ENCODE peak calls at places on chromosomes 12 and 14, in six cellular contexts. G is pancreas; Y is CD8-positive, alpha-beta memory T cell; A is NCI-H2081; F is stimulated activated CD8-positive, alpha-beta memory T cell treated with anti-CD3 and anti-CD28 coated beads, Interleukin-15, amount 100 ng/mL, for 24 hours; Z is hypothalamus. X is an unnamed sample.

GRCh38 chr14:20143911-20144310 is 5.3 kb downstream of the OR4N5 start:
- DNase-seq in G (no peak), Y (no peak), A (no peak), F (no peak), Z (no peak), X (no peak)

GRCh38 chr12:70584332-70584731 is 52.9 kb downstream of the PTPRB start:
- DNase-seq in G (no peak), Y (no peak), A (no peak), F (no peak), Z (no peak), X (no peak)

GRCh38 chr12:127150479-127150878 is 1116.5 kb upstream of the TMEM132C start:
- DNase-seq in G (no peak), Y (no peak), A (no peak), F (no peak), Z (no peak), X (no peak)

GRCh38 chr12:54262403-54262925 is 17.5 kb downstream of the CBX5 start:
- DNase-seq in G (no peak), Y (no peak), A (no peak), F (no peak), Z (no peak), X (no peak)

GRCh38 chr14:103296007-103296406 is 38.0 kb upstream of the EIF5 start:
- DNase-seq in G (no peak), Y (no peak), A (no peak), F (no peak), Z (no peak), X (no peak)

GRCh38 chr14:85479306-85479705 is 50.6 kb upstream of the FLRT2 start:
- DNase-seq in G (no peak), Y (no peak), A (no peak), F (no peak), Z (no peak), X (no peak)

GRCh38 chr12:53530920-53531319 is 23.6 kb upstream of the NPFF start:
- DNase-seq in G (no peak), Y (no peak), A (no peak), F (no peak), Z (no peak), X (no peak)

GRCh38 chr12:12476836-12477531 is 85.7 kb downstream of the DUSP16 start:
- DNase-seq in G (no peak), Y (no peak), A (no peak), F (no peak), Z (peak), X (no peak)

GRCh38 chr14:102063808-102064429 is 22.9 kb downstream of the HSP90AA1 start:
- DNase-seq in G (no peak), Y (no peak), A (no peak), F (no peak), Z (no peak), X (no peak)

GRCh38 chr12:39752482-39753147 is 133.0 kb upstream of the ABCD2 start:
- DNase-seq in G (no peak), Y (no peak), A (no peak), F (no peak), Z (no peak), X (no peak)

GRCh38 chr12:122965851-122966742 is at the start of gene ABCB9:
- DNase-seq in G (peak), Y (peak), A (peak), F (peak), Z (peak), X (peak)

GRCh38 chr12:33634544-33634943 is 194.9 kb upstream of the SYT10 start:
- DNase-seq in G (no peak), Y (no peak), A (no peak), F (no peak), Z (no peak), X (no peak)

GRCh38 chr14:52473557-52473956 is 78.7 kb downstream of the TXNDC16 start:
- DNase-seq in G (no peak), Y (no peak), A (peak), F (no peak), Z (no peak), X (no peak)

GRCh38 chr12:98325003-98325402 is 190.4 kb upstream of the TMPO start:
- DNase-seq in G (peak), Y (no peak), A (no peak), F (no peak), Z (no peak), X (no peak)

GRCh38 chr12:48286665-48287064 is 64.1 kb downstream of the ZNF641 start:
- DNase-seq in G (no peak), Y (no peak), A (no peak), F (no peak), Z (no peak), X (no peak)

GRCh38 chr14:59330455-59330854 is 134.7 kb downstream of the GPR135 start:
- DNase-seq in G (no peak), Y (no peak), A (no peak), F (no peak), Z (no peak), X (no peak)

GRCh38 chr14:96585672-96586013 is 83.5 kb downstream of the PAPOLA start:
- DNase-seq in G (no peak), Y (no peak), A (no peak), F (no peak), Z (no peak), X (no peak)

GRCh38 chr14:102389261-102389660 is 26.5 kb downstream of the TECPR2 start:
- DNase-seq in G (no peak), Y (no peak), A (no peak), F (no peak), Z (no peak), X (no peak)

GRCh38 chr14:50943261-50943942 is 881 bp downstream of the PYGL start:
- DNase-seq in G (peak), Y (no peak), A (no peak), F (no peak), Z (no peak), X (no peak)

GRCh38 chr12:89334770-89335169 is 17.5 kb downstream of the DUSP6 start:
- DNase-seq in G (no peak), Y (no peak), A (no peak), F (no peak), Z (no peak), X (no peak)

GRCh38 chr14:59069455-59069854 is 119.0 kb upstream of the DAAM1 start:
- DNase-seq in G (no peak), Y (no peak), A (no peak), F (no peak), Z (no peak), X (no peak)

GRCh38 chr14:64998455-64998931 is 11.8 kb downstream of the FNTB start:
- DNase-seq in G (no peak), Y (no peak), A (no peak), F (no peak), Z (no peak), X (no peak)

GRCh38 chr12:57272337-57273151 is 21.6 kb upstream of the STAC3 start:
- DNase-seq in G (no peak), Y (no peak), A (no peak), F (no peak), Z (no peak), X (no peak)

GRCh38 chr12:14948672-14949071 is 10.3 kb upstream of the ERP27 start:
- DNase-seq in G (no peak), Y (peak), A (peak), F (no peak), Z (no peak), X (no peak)

GRCh38 chr12:127623362-127623761 is 643.6 kb upstream of the TMEM132C start:
- DNase-seq in G (no peak), Y (no peak), A (no peak), F (no peak), Z (no peak), X (no peak)

GRCh38 chr12:122646568-122647220 is 56.5 kb downstream of the HCAR2 start:
- DNase-seq in G (no peak), Y (no peak), A (no peak), F (no peak), Z (no peak), X (no peak)

GRCh38 chr14:91380610-91381371 is 36.8 kb downstream of the CCDC88C start:
- DNase-seq in G (no peak), Y (no peak), A (peak), F (no peak), Z (no peak), X (no peak)

GRCh38 chr12:113359939-113360748 is 1.8 kb downstream of the PLBD2 start:
- DNase-seq in G (no peak), Y (no peak), A (no peak), F (no peak), Z (no peak), X (no peak)

X was measured in natural killer cell.